ENCODE peak calls at places on chromosomes 2 and 18, in seven cellular contexts. N, J, C, R, S, Q and F are unnamed samples.

GRCh38 chr2:186307871-186308270 is 178.2 kb upstream of the ZC3H15 start:
- DNase-seq in S (no peak), Q (no peak), C (no peak), N (no peak), R (no peak), J (no peak), F (no peak)

GRCh38 chr2:174192664-174193063 is 55.7 kb downstream of the OLA1 start:
- DNase-seq in C (no peak), J (no peak), S (no peak), Q (no peak), N (no peak), R (no peak), F (no peak)

GRCh38 chr2:19854596-19855235 is 47.1 kb downstream of the TTC32 start:
- DNase-seq in J (no peak), R (no peak), S (no peak), C (no peak), Q (no peak), N (no peak), F (no peak)

GRCh38 chr2:220188031-220188430 is 560.6 kb downstream of the SLC4A3 start:
- DNase-seq in N (no peak), C (peak; percentile 88), J (no peak), S (no peak), Q (peak; percentile 31), R (no peak), F (peak; percentile 78)

GRCh38 chr18:31273812-31274527 is 44.0 kb upstream of the DSG1 start:
- DNase-seq in J (no peak), C (no peak), Q (no peak), S (no peak), N (no peak), R (no peak), F (no peak)

GRCh38 chr2:139990646-139991335 is 1210.6 kb upstream of the NXPH2 start:
- DNase-seq in Q (no peak), C (no peak), S (peak; percentile 61), R (no peak), N (no peak), J (no peak), F (no peak)

GRCh38 chr2:224934542-224935188 is 107.6 kb downstream of the DOCK10 start:
- DNase-seq in N (no peak), C (peak; percentile 50), S (no peak), R (no peak), Q (no peak), J (no peak), F (no peak)

GRCh38 chr2:198054299-198054698 is 249.9 kb downstream of the PLCL1 start:
- DNase-seq in S (no peak), J (no peak), N (no peak), C (peak; percentile 8), R (no peak), Q (peak; percentile 20), F (peak; percentile 25)

GRCh38 chr2:5695641-5696350 is 3.6 kb downstream of the SOX11 start:
- DNase-seq in R (no peak), S (no peak), Q (no peak), J (peak; percentile 40), C (peak; percentile 44), N (peak; percentile 67), F (peak; percentile 81)

GRCh38 chr2:227623225-227623624 is 5.9 kb downstream of the SCYGR4 start:
- DNase-seq in C (peak; percentile 69), R (no peak), S (no peak), N (no peak), Q (no peak), J (no peak), F (peak; percentile 37)

GRCh38 chr2:74205586-74205985 is 7.2 kb downstream of the MTHFD2 start:
- DNase-seq in R (no peak), C (no peak), Q (peak; percentile 82), S (no peak), N (no peak), J (no peak), F (no peak)

GRCh38 chr2:135317375-135317774 is 213.6 kb downstream of the ZRANB3 start:
- DNase-seq in J (no peak), N (no peak), R (no peak), S (no peak), C (no peak), Q (no peak), F (no peak)

GRCh38 chr2:239767016-239767905 is 257.9 kb downstream of the NDUFA10 start:
- DNase-seq in R (no peak), S (peak; percentile 59), Q (no peak), C (no peak), J (no peak), N (no peak), F (no peak)

GRCh38 chr2:240926516-240927389 is 20.6 kb downstream of the CROCC2 start:
- DNase-seq in N (peak; percentile 38), C (no peak), Q (peak; percentile 15), R (peak; percentile 65), S (peak; percentile 72), J (no peak), F (no peak)